ENCODE peak calls at places on chromosomes 4 and X, in nine cellular contexts. C is kidney glomerular epithelial cell; O is activated naive CD4-positive, alpha-beta T cell treated with anti-CD3 and anti-CD28 coated beads for 36 hours; L is ACHN; I is stimulated activated CD4-positive, alpha-beta T cell treated with anti-CD3 and anti-CD28 coated beads, Interleukin-2, amount 100 ng/mL, for 4 hours; R is CD4-positive, alpha-beta memory T cell; D is thoracic aorta; Z is fibroblast of mammary gland; A is GM10248. J is an unnamed sample.

GRCh38 chr4:108385076-108385475 is 216.3 kb upstream of the LEF1 start:
- DNase-seq in R (no peak), I (no peak), Z (no peak), D (no peak), A (no peak), O (no peak), L (no peak), C (no peak), J (peak)

GRCh38 chr4:77473509-77473908 is 132.1 kb upstream of the CXCL13 start:
- DNase-seq in O (no peak), D (no peak), A (peak), R (no peak), Z (peak), I (no peak), C (peak), L (peak), J (no peak)

GRCh38 chr4:73662709-73663546 is 42.7 kb upstream of the RASSF6 start:
- DNase-seq in C (peak), L (peak), D (no peak), Z (peak), O (no peak), I (no peak), A (peak), R (no peak), J (no peak)

GRCh38 chr4:123418486-123418931 is 21.9 kb downstream of the SPRY1 start:
- DNase-seq in Z (peak), D (no peak), L (no peak), A (no peak), R (no peak), C (peak), O (no peak), I (no peak), J (no peak)

GRCh38 chr4:140260227-140260626 is 106.2 kb upstream of the MAML3 start:
- DNase-seq in C (peak), I (no peak), A (no peak), D (no peak), O (no peak), L (peak), R (no peak), Z (peak), J (no peak)

GRCh38 chrX:123277347-123277746 is 93.3 kb downstream of the GRIA3 start:
- DNase-seq in R (no peak), C (no peak), Z (no peak), O (no peak), I (no peak), D (no peak), L (no peak), A (no peak), J (no peak)

GRCh38 chr4:131091896-131092295 is 1995.9 kb downstream of the C4orf33 start:
- DNase-seq in O (no peak), A (no peak), Z (peak), I (no peak), R (no peak), L (peak), C (peak), D (no peak), J (no peak)

GRCh38 chr4:95255396-95256107 is 293.2 kb downstream of the UNC5C start:
- DNase-seq in C (no peak), I (no peak), O (no peak), R (no peak), Z (peak), A (no peak), L (no peak), D (no peak), J (no peak)

J was measured in esophagus muscularis mucosa.